ENCODE peak calls at places on chromosomes 2 and 18, in four cellular contexts. S, U, O and A are unnamed samples.

GRCh38 chr2:112767693-112768380 is 3.4 kb upstream of the CKAP2L start:
- DNase-seq in S (no peak), U (no peak), O (no peak), A (no peak)

GRCh38 chr18:34251919-34252318 is 27.2 kb upstream of the NOL4 start:
- DNase-seq in S (no peak), U (no peak), O (no peak), A (no peak)

GRCh38 chr2:75609937-75610508 is 36.6 kb upstream of the MRPL19 start:
- DNase-seq in S (no peak), U (peak; percentile 29), O (no peak), A (no peak)

GRCh38 chr2:177076636-177077179 is 135.9 kb upstream of the HNRNPA3 start:
- DNase-seq in S (no peak), U (no peak), O (no peak), A (no peak)

GRCh38 chr2:182615036-182615435 is 101.0 kb upstream of the DNAJC10 start:
- DNase-seq in S (no peak), U (no peak), O (no peak), A (no peak)

GRCh38 chr2:43057026-43057741 is 169.2 kb downstream of the ZFP36L2 start:
- DNase-seq in S (no peak), U (peak; percentile 23), O (no peak), A (peak; percentile 71)

GRCh38 chr2:13121096-13121495 is 404.4 kb downstream of the TRIB2 start:
- DNase-seq in S (no peak), U (no peak), O (no peak), A (no peak)

GRCh38 chr2:84846732-84847131 is 34.2 kb downstream of the TRABD2A start:
- DNase-seq in S (no peak), U (no peak), O (no peak), A (no peak)

GRCh38 chr18:9653390-9653789 is 39.0 kb upstream of the PPP4R1 start:
- DNase-seq in S (peak; percentile 30), U (peak; percentile 55), O (no peak), A (peak; percentile 69)

GRCh38 chr18:8525692-8526091 is 83.5 kb upstream of the RAB12 start:
- DNase-seq in S (no peak), U (no peak), O (no peak), A (no peak)

GRCh38 chr2:234823877-234824376 is 127.9 kb upstream of the SH3BP4 start:
- DNase-seq in S (peak; percentile 99), U (peak; percentile 92), O (no peak), A (peak; percentile 92)

GRCh38 chr2:71559828-71560210 is 106.5 kb downstream of the DYSF start:
- DNase-seq in S (no peak), U (no peak), O (no peak), A (no peak)

GRCh38 chr18:60809937-60810336 is 437.4 kb upstream of the MC4R start:
- DNase-seq in S (no peak), U (no peak), O (no peak), A (no peak)

GRCh38 chr2:240220371-240220770 is 79.9 kb upstream of the OTOS start:
- DNase-seq in S (peak; percentile 14), U (peak; percentile 29), O (no peak), A (peak; percentile 42)

GRCh38 chr2:156333274-156333950 is 891 bp upstream of the NR4A2 start:
- DNase-seq in S (no peak), U (peak; percentile 30), O (peak; percentile 60), A (no peak)

GRCh38 chr18:32768646-32769206 is 4.1 kb downstream of the KLHL14 start:
- DNase-seq in S (no peak), U (no peak), O (no peak), A (no peak)

GRCh38 chr2:238458641-238459040 is 31.9 kb downstream of the ASB1 start:
- DNase-seq in S (no peak), U (no peak), O (no peak), A (no peak)

GRCh38 chr2:68908392-68908970 is 37.3 kb upstream of the BMP10 start:
- DNase-seq in S (peak; percentile 81), U (peak; percentile 98), O (peak; percentile 39), A (peak; percentile 87)

GRCh38 chr2:240960309-240960962 is 38.0 kb upstream of the SNED1 start:
- DNase-seq in S (peak; percentile 97), U (no peak), O (no peak), A (no peak)

GRCh38 chr2:105737980-105738657 is 6.6 kb upstream of the NCK2 start:
- DNase-seq in S (no peak), U (peak; percentile 28), O (no peak), A (no peak)

GRCh38 chr2:56299166-56299806 is 115.5 kb downstream of the CCDC85A start:
- DNase-seq in S (no peak), U (no peak), O (no peak), A (no peak)

GRCh38 chr2:230816735-230817134 is 48.0 kb upstream of the ITM2C start:
- DNase-seq in S (no peak), U (no peak), O (no peak), A (no peak)

GRCh38 chr18:21056545-21056944 is 55.1 kb downstream of the ROCK1 start:
- DNase-seq in S (no peak), U (no peak), O (no peak), A (no peak)

GRCh38 chr2:124560592-124561112 is 535.6 kb downstream of the CNTNAP5 start:
- DNase-seq in S (no peak), U (no peak), O (no peak), A (no peak)

GRCh38 chr2:239293450-239294430 is 107.1 kb downstream of the HDAC4 start:
- DNase-seq in S (no peak), U (no peak), O (peak; percentile 61), A (no peak)

GRCh38 chr2:206062724-206063123 is 23.2 kb downstream of the INO80D start:
- DNase-seq in S (no peak), U (no peak), O (no peak), A (no peak)

DNA sequence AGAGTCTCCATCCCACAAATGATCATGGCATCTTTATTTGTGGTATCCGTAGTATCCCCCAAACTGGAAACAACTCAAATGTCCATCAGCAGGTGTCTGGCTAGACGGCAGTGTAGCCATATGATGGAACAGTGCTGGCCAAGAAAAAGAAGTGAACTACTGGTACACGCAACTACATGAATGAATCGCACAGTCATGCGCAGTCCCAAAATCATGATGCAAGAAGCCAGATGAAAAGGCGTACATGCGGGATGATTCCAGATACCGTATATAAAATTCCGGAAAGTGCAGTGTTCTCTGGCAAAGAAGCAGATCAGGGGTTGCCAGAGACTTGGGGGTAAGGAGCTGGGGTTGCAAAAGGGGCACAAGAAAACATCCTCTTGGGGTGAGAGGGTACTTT is 102.5 kb downstream of the ASAP2 start:
- DNase-seq in S (no peak), U (no peak), O (no peak), A (no peak)
- H4K20me1 ChIP-seq in S (no peaks in the 10 kb centered on the region), U (no peaks in the 10 kb centered on the region), O (no peaks in the 10 kb centered on the region), A (no peaks in the 10 kb centered on the region)

GRCh38 chr2:166803314-166803986 is 84.8 kb upstream of the XIRP2 start:
- DNase-seq in S (peak; percentile 64), U (no peak), O (no peak), A (no peak)
- H3K4me2 ChIP-seq in S (no peak overlapping the region), U (no peak overlapping the region), O (no peak overlapping the region), A (no peak overlapping the region)

GRCh38 chr2:217928324-217929293 is 74.2 kb downstream of the TNS1 start:
- DNase-seq in S (no peak), U (no peak), O (no peak), A (no peak)

GRCh38 chr2:217929757-217930707 is 72.8 kb downstream of the TNS1 start:
- DNase-seq in S (peak; percentile 65), U (no peak), O (no peak), A (no peak)

GRCh38 chr2:217930783-217931563 is 71.8 kb downstream of the TNS1 start:
- DNase-seq in S (no peak), U (no peak), O (no peak), A (no peak)

GRCh38 chr2:217927601-217928323 is 75.0 kb downstream of the TNS1 start:
- DNase-seq in S (no peak), U (no peak), O (no peak), A (no peak)

DNA sequence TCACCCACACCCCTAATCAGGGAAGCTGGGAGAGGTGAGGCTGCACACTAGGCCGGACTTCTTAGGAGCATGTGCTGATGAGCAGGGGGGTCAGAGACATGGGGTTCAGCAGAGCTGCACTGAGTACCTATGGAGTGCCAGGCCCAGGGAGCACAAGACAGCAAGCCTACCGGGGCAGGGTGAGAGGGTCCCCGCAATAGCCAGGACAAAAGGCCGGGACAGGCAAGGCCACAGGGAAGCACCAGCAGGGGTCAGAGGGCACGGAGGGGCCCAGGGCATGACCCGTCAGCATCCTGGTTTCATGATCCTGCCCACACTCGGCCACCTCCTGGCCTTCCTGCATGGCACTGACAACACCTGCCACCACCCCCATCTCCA is 73.5 kb downstream of the TNS1 start:
- DNase-seq in S (no peak), U (no peak), O (no peak), A (no peak)
- H3K27ac ChIP-seq in S (no peak overlapping the region), U (no peak overlapping the region), O (no peak overlapping the region), A (no peak overlapping the region)

GRCh38 chr2:86123328-86123727 is 17.3 kb downstream of the PTCD3 start:
- DNase-seq in S (no peak), U (no peak), O (no peak), A (no peak)

GRCh38 chr2:86118130-86118529 is 12.1 kb downstream of the PTCD3 start:
- DNase-seq in S (no peak), U (no peak), O (no peak), A (no peak)
- H4K20me1 ChIP-seq in S (no peaks in the 10 kb centered on the region), U (peaks cover 7% of the 10 kb centered on the region), O (no peaks in the 10 kb centered on the region), A (peaks cover 31% of the 10 kb centered on the region)

GRCh38 chr18:70373062-70373519 is 84.2 kb downstream of the SOCS6 start:
- DNase-seq in S (peak; percentile 95), U (peak; percentile 89), O (no peak), A (peak; percentile 90)

GRCh38 chr18:70374154-70374553 is 85.3 kb downstream of the SOCS6 start:
- DNase-seq in S (no peak), U (no peak), O (no peak), A (no peak)

GRCh38 chr18:70371085-70371735 is 82.4 kb downstream of the SOCS6 start:
- DNase-seq in S (no peak), U (peak; percentile 49), O (no peak), A (peak; percentile 43)

GRCh38 chr18:70372450-70373061 is 83.7 kb downstream of the SOCS6 start:
- DNase-seq in S (no peak), U (no peak), O (no peak), A (no peak)

DNA sequence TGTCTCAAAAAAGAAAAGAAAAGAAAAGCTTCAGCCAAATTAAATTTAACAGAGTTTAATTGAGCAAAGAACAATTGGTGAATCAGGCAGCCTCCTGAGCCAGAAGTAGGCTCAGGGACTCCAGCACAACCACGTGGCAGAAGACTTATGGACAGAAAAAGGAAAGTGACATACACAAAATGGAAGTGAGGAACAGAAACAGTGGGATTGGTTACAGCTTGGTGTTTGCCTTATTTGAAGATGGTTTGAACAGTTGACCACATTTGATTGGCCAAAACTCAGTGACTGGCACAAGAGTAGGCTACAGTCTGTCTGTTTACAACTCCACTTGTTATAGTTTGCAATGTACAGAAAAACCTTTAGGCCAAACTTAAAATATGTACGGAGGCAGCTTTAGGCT is 83.1 kb downstream of the SOCS6 start:
- DNase-seq in S (no peak), U (no peak), O (no peak), A (no peak)
- H3K4me2 ChIP-seq in S (no peak overlapping the region), U (peak overlapping the region; percentile 63), O (no peak overlapping the region), A (peak overlapping the region; percentile 65)

GRCh38 chr2:145421841-145422240 is 901.9 kb upstream of the ZEB2 start:
- DNase-seq in S (no peak), U (no peak), O (no peak), A (no peak)
- H3K27ac ChIP-seq in S (no peak overlapping the region), U (no peak overlapping the region), O (no peak overlapping the region), A (no peak overlapping the region)

GRCh38 chr2:61465045-61465444 is 5.8 kb downstream of the USP34 start:
- DNase-seq in S (no peak), U (no peak), O (no peak), A (no peak)
- H4K20me1 ChIP-seq in S (no peaks in the 10 kb centered on the region), U (peaks cover 41% of the 10 kb centered on the region), O (peaks cover 3% of the 10 kb centered on the region), A (peaks cover 81% of the 10 kb centered on the region)

GRCh38 chr2:144674071-144674470 is 154.2 kb upstream of the ZEB2 start:
- DNase-seq in S (no peak), U (peak; percentile 6), O (no peak), A (no peak)
- H3K4me2 ChIP-seq in S (no peak overlapping the region), U (no peak overlapping the region), O (no peak overlapping the region), A (no peak overlapping the region)